ENCODE peak calls at places on chromosome 18, in nine cellular contexts. F is NCI-H1417; N is heart right ventricle; I is mucosa of gallbladder; Z is activated naive CD8-positive, alpha-beta T cell treated with anti-CD3 and anti-CD28 coated beads, Interleukin-2, amount 50 U/mL, for 24 hours; G is stimulated activated CD4-positive, alpha-beta T cell treated with anti-CD3 and anti-CD28 coated beads, TNF-alpha, amount 100 ng/mL, for 1 hour; X is body of pancreas; R is activated CD4-positive, alpha-beta T cell treated with anti-CD3 and anti-CD28 coated beads for 48 hours; J is GM23338. S is an unnamed sample.

GRCh38 chr18:5424903-5425302 is 118.9 kb downstream of the EPB41L3 start:
- DNase-seq in I (no peak), G (no peak), N (no peak), R (no peak), X (no peak), J (peak; percentile 71), F (peak; percentile 24), Z (no peak), S (peak; percentile 33)

GRCh38 chr18:3653263-3653858 is 203.4 kb downstream of the TGIF1 start:
- DNase-seq in G (no peak), Z (no peak), N (no peak), F (no peak), R (no peak), I (no peak), J (no peak), X (no peak), S (no peak)

GRCh38 chr18:69569133-69569532 is 168.4 kb downstream of the DOK6 start:
- DNase-seq in I (no peak), R (no peak), F (no peak), N (no peak), J (no peak), Z (no peak), X (no peak), G (no peak), S (no peak)

GRCh38 chr18:54946149-54946581 is 13.1 kb downstream of the CCDC68 start:
- DNase-seq in R (no peak), F (peak; percentile 14), I (peak; percentile 90), X (peak; percentile 71), Z (peak; percentile 8), N (no peak), J (no peak), G (no peak), S (peak; percentile 99)

GRCh38 chr18:61606068-61606660 is 272.9 kb downstream of the CDH20 start:
- DNase-seq in R (no peak), G (no peak), I (peak; percentile 20), Z (no peak), J (peak; percentile 74), F (no peak), N (peak; percentile 37), X (no peak), S (no peak)

GRCh38 chr18:12750076-12750707 is 47.4 kb downstream of the PSMG2 start:
- DNase-seq in Z (peak; percentile 34), F (peak; percentile 79), I (no peak), N (no peak), G (no peak), X (no peak), J (no peak), R (peak; percentile 49), S (no peak)

GRCh38 chr18:60247103-60247502 is 125.5 kb downstream of the MC4R start:
- DNase-seq in X (no peak), N (no peak), I (no peak), F (no peak), J (no peak), G (no peak), R (no peak), Z (no peak), S (no peak)

GRCh38 chr18:51077217-51077616 is 47.2 kb downstream of the SMAD4 start:
- DNase-seq in N (no peak), G (no peak), I (no peak), Z (no peak), J (no peak), X (no peak), R (no peak), F (no peak), S (no peak)

GRCh38 chr18:57175550-57175949 is 28.7 kb downstream of the BOD1L2 start:
- DNase-seq in R (no peak), F (no peak), Z (no peak), X (no peak), J (no peak), I (no peak), N (no peak), G (no peak), S (no peak)

GRCh38 chr18:24995738-24996137 is 356.2 kb downstream of the ZNF521 start:
- DNase-seq in X (no peak), G (no peak), R (no peak), I (no peak), J (no peak), F (no peak), Z (no peak), N (no peak), S (no peak)

GRCh38 chr18:75071484-75071785 is 137.5 kb downstream of the PTGR3 start:
- DNase-seq in N (no peak), X (no peak), R (no peak), Z (no peak), G (no peak), F (no peak), J (no peak), I (no peak), S (no peak)

GRCh38 chr18:50009772-50010171 is 185.2 kb downstream of the MYO5B start:
- DNase-seq in G (no peak), I (peak; percentile 44), R (peak; percentile 63), X (peak; percentile 63), J (peak; percentile 74), F (peak; percentile 68), N (peak; percentile 10), Z (peak; percentile 39), S (peak; percentile 82)

GRCh38 chr18:28039078-28039477 is 137.9 kb downstream of the CDH2 start:
- DNase-seq in J (no peak), R (no peak), I (no peak), G (no peak), N (no peak), Z (no peak), X (no peak), F (no peak), S (no peak)

GRCh38 chr18:55280515-55280914 is 307.5 kb downstream of the TCF4 start:
- DNase-seq in J (no peak), I (no peak), Z (no peak), G (no peak), N (no peak), F (peak; percentile 22), R (no peak), X (no peak), S (no peak)

GRCh38 chr18:68172842-68173549 is 541.9 kb downstream of the TMX3 start:
- DNase-seq in X (no peak), J (peak; percentile 79), N (no peak), F (no peak), Z (no peak), R (no peak), I (no peak), G (no peak), S (no peak)

GRCh38 chr18:11034816-11035215 is 114.6 kb downstream of the PIEZO2 start:
- DNase-seq in G (no peak), R (no peak), X (no peak), J (no peak), N (no peak), F (no peak), I (no peak), Z (no peak), S (no peak)

S was measured in small intestine.